ENCODE peak calls at places on chromosome 2, in ten cellular contexts. X is stomach; U is HT1080; Y is T-helper 2 cell; I is BJ; F is GF-D8; W is activated naive CD4-positive, alpha-beta T cell treated with anti-CD3 and anti-CD28 coated beads, Interleukin-2, amount 10 ng/mL, durations not matched to agents 7 days and 5 days; H is glutamatergic neuron; S is NCI-H510A; A is body of pancreas. Z is an unnamed sample.
A peak's percentile ranks its signal among the peaks of the same experiment; 100 is the strongest.

GRCh38 chr2:237998530-237998929 is 31.7 kb downstream of the UBE2F start:
- DNase-seq in S (no peak), H (no peak), Y (no peak), W (no peak), I (no peak), X (no peak), F (peak; percentile 62), U (peak; percentile 9), A (no peak), Z (no peak)

GRCh38 chr2:73103018-73103542 is 9.7 kb downstream of the RAB11FIP5 start:
- DNase-seq in A (no peak), F (peak; percentile 19), X (no peak), I (no peak), S (no peak), H (no peak), W (no peak), U (no peak), Y (no peak), Z (no peak)

GRCh38 chr2:112003585-112003984 is 51.5 kb upstream of the TMEM87B start:
- DNase-seq in F (no peak), W (no peak), I (no peak), S (no peak), A (no peak), H (no peak), Y (no peak), X (no peak), U (no peak), Z (no peak)

GRCh38 chr2:146312899-146313298 is 1531.9 kb upstream of the ACVR2A start:
- DNase-seq in W (no peak), S (no peak), I (no peak), A (no peak), F (no peak), U (peak; percentile 73), Y (no peak), X (no peak), H (no peak), Z (no peak)

GRCh38 chr2:170715062-170715931 is at the start of gene SP5:
- DNase-seq in F (no peak), W (peak; percentile 64), S (peak; percentile 86), X (peak; percentile 86), A (peak; percentile 78), Y (no peak), I (no peak), H (peak; percentile 66), U (no peak), Z (no peak)

GRCh38 chr2:119792907-119793312 is 33.2 kb downstream of the PTPN4 start:
- DNase-seq in U (no peak), W (no peak), I (no peak), A (no peak), S (no peak), X (no peak), H (no peak), Y (no peak), F (no peak), Z (no peak)

GRCh38 chr2:215417400-215417951 is 18.4 kb downstream of the FN1 start:
- DNase-seq in A (no peak), S (no peak), X (no peak), I (no peak), U (no peak), H (no peak), W (no peak), F (no peak), Y (no peak), Z (no peak)

GRCh38 chr2:220228310-220229006 is 601.0 kb downstream of the SLC4A3 start:
- DNase-seq in W (no peak), F (no peak), I (peak; percentile 91), X (no peak), H (no peak), S (no peak), U (peak; percentile 95), A (no peak), Y (no peak), Z (no peak)

GRCh38 chr2:156593011-156593921 is 157.1 kb downstream of the GPD2 start:
- DNase-seq in H (no peak), U (no peak), X (no peak), Y (no peak), S (no peak), W (no peak), F (no peak), A (no peak), I (no peak), Z (no peak)

GRCh38 chr2:214471990-214472389 is 61.1 kb downstream of the VWC2L start:
- DNase-seq in W (no peak), U (peak; percentile 11), I (no peak), F (no peak), S (no peak), Y (no peak), H (no peak), A (no peak), X (no peak), Z (no peak)

GRCh38 chr2:236131073-236131692 is 37.0 kb downstream of the GBX2 start:
- DNase-seq in F (no peak), U (no peak), W (no peak), I (no peak), Y (no peak), X (no peak), A (no peak), S (no peak), H (no peak), Z (no peak)

GRCh38 chr2:189574793-189575475 is 5.7 kb downstream of the SLC40A1 start:
- DNase-seq in I (no peak), Y (no peak), W (no peak), F (no peak), U (no peak), S (no peak), H (no peak), A (no peak), X (no peak), Z (no peak)

GRCh38 chr2:188199716-188200128 is 92.0 kb upstream of the GULP1 start:
- DNase-seq in H (no peak), Y (no peak), A (no peak), X (no peak), W (no peak), F (no peak), S (no peak), I (peak; percentile 82), U (peak; percentile 83), Z (no peak)

GRCh38 chr2:179275280-179276013 is 10.8 kb upstream of the SESTD1 start:
- DNase-seq in A (no peak), H (no peak), X (no peak), F (no peak), S (no peak), Y (no peak), I (no peak), U (no peak), W (no peak), Z (no peak)

GRCh38 chr2:107069890-107070289 is 183.9 kb upstream of the ST6GAL2 start:
- DNase-seq in A (no peak), F (no peak), S (no peak), X (no peak), H (no peak), I (no peak), Y (no peak), W (no peak), U (no peak), Z (no peak)

GRCh38 chr2:129881786-129882396 is 97.6 kb upstream of the RAB6C start:
- DNase-seq in A (no peak), U (no peak), H (no peak), Y (no peak), S (no peak), X (no peak), W (no peak), I (no peak), F (no peak), Z (no peak)

GRCh38 chr2:158101384-158101926 is at the start of gene UPP2:
- DNase-seq in S (no peak), W (no peak), F (no peak), U (no peak), X (no peak), I (no peak), Y (no peak), H (no peak), A (no peak), Z (no peak)

GRCh38 chr2:144256996-144257707 is 262.8 kb downstream of the ZEB2 start:
- DNase-seq in X (no peak), U (no peak), I (peak; percentile 20), S (no peak), Y (no peak), H (no peak), F (no peak), W (no peak), A (no peak), Z (no peak)

GRCh38 chr2:184067502-184067901 is 530.8 kb upstream of the ZNF804A start:
- DNase-seq in W (no peak), A (no peak), S (no peak), H (no peak), X (no peak), Y (no peak), F (no peak), U (peak; percentile 4), I (no peak), Z (no peak)

GRCh38 chr2:128450211-128451015 is 131.7 kb upstream of the HS6ST1 start:
- DNase-seq in I (no peak), X (peak; percentile 17), A (peak; percentile 5), H (no peak), Y (no peak), S (no peak), F (no peak), W (no peak), U (no peak), Z (no peak)

GRCh38 chr2:42881732-42882131 is 89.3 kb upstream of the HAAO start:
- DNase-seq in H (no peak), I (no peak), W (no peak), X (no peak), S (no peak), A (no peak), U (peak; percentile 71), F (no peak), Y (no peak), Z (no peak)

GRCh38 chr2:3398837-3399236 is 19.3 kb downstream of the TRAPPC12 start:
- DNase-seq in W (no peak), X (no peak), A (no peak), U (no peak), Y (no peak), H (no peak), I (no peak), S (no peak), F (no peak), Z (no peak)

GRCh38 chr2:101219281-101219680 is 33.4 kb upstream of the CNOT11 start:
- DNase-seq in X (no peak), A (no peak), S (no peak), H (no peak), W (no peak), I (no peak), Y (no peak), U (no peak), F (no peak), Z (no peak)

GRCh38 chr2:234702731-234703225 is 205.9 kb upstream of the ARL4C start:
- DNase-seq in Y (no peak), H (no peak), F (no peak), I (no peak), X (no peak), A (no peak), S (no peak), W (no peak), U (no peak), Z (no peak)

GRCh38 chr2:176575237-176575744 is 306.0 kb downstream of the MTX2 start:
- DNase-seq in S (no peak), X (no peak), I (no peak), H (no peak), U (no peak), W (no peak), A (no peak), Y (no peak), F (no peak), Z (no peak)

GRCh38 chr2:7028846-7029245 is 111.6 kb downstream of the RNF144A start:
- DNase-seq in X (no peak), A (no peak), Y (no peak), S (no peak), U (no peak), F (no peak), W (no peak), I (no peak), H (no peak), Z (no peak)

GRCh38 chr2:60548844-60549243 is 4.6 kb downstream of the BCL11A start:
- DNase-seq in X (no peak), F (no peak), A (no peak), U (no peak), S (no peak), H (no peak), W (no peak), Y (no peak), I (no peak), Z (no peak)

GRCh38 chr2:66547113-66547512 is 112.2 kb downstream of the MEIS1 start:
- DNase-seq in X (no peak), S (no peak), U (no peak), H (no peak), I (no peak), Y (no peak), F (no peak), W (no peak), A (no peak), Z (no peak)